ENCODE peak calls at places on chromosomes 7 and 10, in six cellular contexts. J, N, U, T, V and D are unnamed samples.

GRCh38 chr10:91162050-91162494 is 58.4 kb upstream of the PCGF5 start:
- DNase-seq in J (no peak), N (no peak), U (no peak), T (no peak), V (peak), D (no peak)

GRCh38 chr10:31359979-31360378 is 41.0 kb downstream of the ZEB1 start:
- DNase-seq in J (no peak), N (no peak), U (no peak), T (no peak), V (no peak), D (no peak)

GRCh38 chr10:30556189-30556588 is 73.4 kb downstream of the LYZL2 start:
- DNase-seq in J (no peak), N (no peak), U (no peak), T (no peak), V (no peak), D (no peak)

GRCh38 chr7:106128846-106129245 is 16.7 kb upstream of the SYPL1 start:
- DNase-seq in J (no peak), N (no peak), U (no peak), T (no peak), V (no peak), D (no peak)

GRCh38 chr7:141071260-141071854 is 2.5 kb upstream of the TMEM178B start:
- DNase-seq in J (peak), N (no peak), U (peak), T (peak), V (no peak), D (peak)

GRCh38 chr7:151410405-151411390 is 860 bp upstream of the WDR86 start:
- DNase-seq in J (peak), N (no peak), U (peak), T (peak), V (no peak), D (peak)

GRCh38 chr7:29588900-29589696 is 25.5 kb downstream of the PRR15 start:
- DNase-seq in J (peak), N (no peak), U (peak), T (peak), V (peak), D (no peak)

GRCh38 chr10:68901106-68901927 is at the start of gene DDX50:
- DNase-seq in J (peak), N (peak), U (peak), T (peak), V (peak), D (peak)

GRCh38 chr10:49831352-49832040 is 69.4 kb upstream of the OGDHL start:
- DNase-seq in J (no peak), N (no peak), U (peak), T (peak), V (no peak), D (no peak)

GRCh38 chr7:380724-381210 is 90.8 kb downstream of the FOXL3 start:
- DNase-seq in J (no peak), N (no peak), U (no peak), T (peak), V (no peak), D (no peak)

GRCh38 chr7:131555565-131556054 is 818 bp downstream of the PODXL start:
- DNase-seq in J (no peak), N (no peak), U (peak), T (peak), V (no peak), D (no peak)

GRCh38 chr10:99827906-99828305 is 45.5 kb downstream of the ABCC2 start:
- DNase-seq in J (no peak), N (no peak), U (no peak), T (no peak), V (peak), D (no peak)

GRCh38 chr10:6516877-6517276 is 63.2 kb downstream of the PRKCQ start:
- DNase-seq in J (no peak), N (no peak), U (no peak), T (no peak), V (no peak), D (no peak)

GRCh38 chr7:147997636-147998035 is 592.9 kb upstream of the C7orf33 start:
- DNase-seq in J (no peak), N (no peak), U (no peak), T (no peak), V (no peak), D (no peak)

GRCh38 chr7:73342645-73343044 is 14.7 kb downstream of the FKBP6 start:
- DNase-seq in J (peak), N (no peak), U (no peak), T (peak), V (peak), D (no peak)

GRCh38 chr7:95794917-95795515 is 22.7 kb downstream of the DYNC1I1 start:
- DNase-seq in J (peak), N (peak), U (no peak), T (peak), V (no peak), D (no peak)

GRCh38 chr10:69953851-69954250 is 98.8 kb upstream of the MACROH2A2 start:
- DNase-seq in J (no peak), N (no peak), U (no peak), T (no peak), V (no peak), D (no peak)

GRCh38 chr10:22727663-22728062 is 13.3 kb upstream of the PIP4K2A start:
- DNase-seq in J (no peak), N (no peak), U (no peak), T (no peak), V (no peak), D (no peak)

GRCh38 chr10:30747633-30748032 is 118.1 kb upstream of the LYZL2 start:
- DNase-seq in J (no peak), N (no peak), U (no peak), T (no peak), V (peak), D (no peak)

GRCh38 chr10:47366056-47366631 is 17.9 kb downstream of the ZNF488 start:
- DNase-seq in J (no peak), N (no peak), U (no peak), T (no peak), V (no peak), D (no peak)

GRCh38 chr10:46325021-46325420 is 38.2 kb downstream of the ANTXRL start:
- DNase-seq in J (no peak), N (no peak), U (no peak), T (no peak), V (peak), D (no peak)

GRCh38 chr10:60125928-60126327 is 219.6 kb upstream of the CCDC6 start:
- DNase-seq in J (no peak), N (no peak), U (no peak), T (no peak), V (no peak), D (no peak)

GRCh38 chr7:44849277-44850210 is 1.7 kb upstream of the H2AZ2 start:
- DNase-seq in J (no peak), N (no peak), U (no peak), T (no peak), V (peak), D (no peak)

GRCh38 chr7:44847509-44847919 is 373 bp downstream of the H2AZ2 start:
- DNase-seq in J (peak), N (peak), U (no peak), T (peak), V (peak), D (peak)

GRCh38 chr7:44845476-44845875 is 2.4 kb downstream of the H2AZ2 start:
- DNase-seq in J (no peak), N (no peak), U (no peak), T (no peak), V (no peak), D (no peak)

GRCh38 chr7:44846816-44847508 is 925 bp downstream of the H2AZ2 start:
- DNase-seq in J (no peak), N (no peak), U (no peak), T (no peak), V (no peak), D (no peak)

DNA sequence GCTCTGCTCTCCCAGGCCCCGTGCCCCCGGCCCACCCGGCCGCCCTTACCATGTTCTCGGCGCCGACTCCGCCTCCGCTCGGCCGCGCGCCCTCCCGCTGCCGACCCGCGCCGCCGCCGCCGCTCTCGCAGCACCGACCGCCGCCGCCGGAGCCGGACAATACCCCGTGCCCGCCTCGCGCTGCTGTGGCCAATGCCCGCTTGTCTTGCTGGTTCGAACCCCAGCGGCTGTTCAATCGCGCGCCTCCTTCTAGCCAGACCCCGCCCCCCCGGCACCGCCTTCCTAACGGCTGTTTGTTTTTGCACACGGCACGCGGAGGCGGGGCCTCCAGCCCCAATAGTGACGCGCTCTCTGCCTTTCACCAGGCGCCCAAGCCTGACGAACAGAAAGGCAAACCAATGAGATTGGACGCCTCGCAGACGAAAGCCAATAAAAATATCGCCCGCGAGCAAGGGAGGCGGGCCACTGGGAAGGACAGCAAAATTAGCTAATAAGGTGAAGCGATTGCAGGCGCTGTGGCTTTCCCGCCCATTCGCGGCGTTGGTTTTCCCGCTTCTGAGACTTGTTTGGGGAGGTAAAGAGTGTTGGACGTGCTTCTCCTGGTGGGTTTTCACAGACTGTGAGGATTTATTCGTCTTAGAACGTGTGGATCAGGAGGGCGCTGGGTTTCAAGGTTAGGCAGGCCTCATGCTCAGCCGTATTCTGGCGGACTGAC is at the start of gene H2AZ2:
- DNase-seq in J (peak), N (peak), U (peak), T (peak), V (peak), D (peak)
- TF ChIP-seq CTCF in J (no peak), N (no peak), U (no peak), T (peak), V (peak), D (no peak)

DNA sequence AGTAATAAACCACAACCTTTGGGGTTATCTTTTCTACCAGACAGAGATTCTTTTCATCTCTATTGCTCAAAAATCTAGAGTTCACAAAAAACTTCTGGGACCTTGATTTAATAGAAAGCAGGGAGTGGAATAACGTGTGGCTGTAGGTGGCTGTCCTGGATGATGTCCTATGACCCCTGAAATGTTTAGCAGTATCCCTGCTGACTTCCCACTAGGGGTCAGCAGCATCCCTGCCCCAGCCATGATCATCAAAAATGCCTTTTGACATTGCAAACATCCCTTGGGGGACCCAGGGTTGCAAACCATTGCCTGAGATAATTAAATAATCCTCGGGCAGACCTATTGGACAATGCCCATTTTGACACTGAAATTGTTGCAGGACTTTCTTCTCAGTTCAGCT is 177.1 kb downstream of the USP6NL start:
- DNase-seq in J (peak), N (no peak), U (no peak), T (peak), V (no peak), D (no peak)
- TF ChIP-seq CTCF in J (peak), N (peak), U (peak), T (peak), V (peak), D (peak)

GRCh38 chr10:88385601-88386203 is 197.4 kb downstream of the RNLS start:
- DNase-seq in J (peak), N (no peak), U (no peak), T (no peak), V (no peak), D (no peak)
- TF ChIP-seq CTCF in J (no peak), N (no peak), U (no peak), T (no peak), V (no peak), D (no peak)

GRCh38 chr10:85315657-85316056 is 987.3 kb downstream of the CCSER2 start:
- DNase-seq in J (no peak), N (peak), U (no peak), T (no peak), V (no peak), D (no peak)

GRCh38 chr10:85319826-85320225 is 991.4 kb downstream of the CCSER2 start:
- DNase-seq in J (no peak), N (no peak), U (no peak), T (no peak), V (no peak), D (no peak)

GRCh38 chr10:85319150-85319549 is 990.8 kb downstream of the CCSER2 start:
- DNase-seq in J (no peak), N (no peak), U (no peak), T (no peak), V (no peak), D (no peak)

DNA sequence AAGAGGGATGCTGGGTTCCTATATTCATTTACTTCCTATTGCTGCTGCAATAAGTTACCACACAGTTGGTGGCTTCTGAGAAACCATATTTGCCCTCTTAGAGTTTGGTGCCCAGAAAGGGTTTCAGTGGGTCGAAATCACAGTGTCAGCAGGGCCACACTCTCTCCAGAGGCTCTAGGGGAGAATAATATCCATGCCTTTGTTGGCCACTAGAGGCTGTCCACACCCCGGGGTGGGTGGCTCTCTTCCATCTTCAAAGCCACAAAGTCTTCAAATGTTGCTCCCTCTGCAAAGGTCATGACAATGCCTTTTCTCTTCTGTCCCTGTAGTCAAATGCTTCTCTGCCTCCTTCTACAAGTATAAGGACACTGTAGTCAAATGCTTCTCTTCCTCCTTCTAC is 989.4 kb downstream of the CCSER2 start:
- DNase-seq in J (no peak), N (no peak), U (no peak), T (no peak), V (no peak), D (no peak)
- TF ChIP-seq CTCF in J (peak), N (no peak), U (no peak), T (peak), V (no peak), D (no peak)